ENCODE peak calls at places on chromosomes 2 and 18, in ten cellular contexts. W, S, A, X, K, J, Q, E, N and R are unnamed samples.

GRCh38 chr2:62293490-62294212 is 97.7 kb downstream of the B3GNT2 start:
- DNase-seq in W (peak), S (peak), A (peak), X (peak), K (no peak), J (no peak), Q (peak), E (peak), N (peak), R (no peak)

GRCh38 chr18:48027401-48027931 is 97.0 kb upstream of the SMAD2 start:
- DNase-seq in W (no peak), S (no peak), A (no peak), X (no peak), K (no peak), J (no peak), Q (no peak), E (peak), N (peak), R (no peak)

GRCh38 chr2:170022692-170023091 is 155.3 kb upstream of the MYO3B start:
- DNase-seq in W (no peak), S (peak), A (no peak), X (no peak), K (peak), J (peak), Q (no peak), E (no peak), N (no peak), R (no peak)

GRCh38 chr18:77249583-77250500 is at the start of gene GALR1:
- DNase-seq in W (no peak), S (no peak), A (no peak), X (peak), K (no peak), J (peak), Q (no peak), E (peak), N (peak), R (no peak)

GRCh38 chr2:95077521-95077807 is 44.1 kb downstream of the MRPS5 start:
- DNase-seq in W (no peak), S (no peak), A (no peak), X (no peak), K (no peak), J (no peak), Q (no peak), E (no peak), N (no peak), R (no peak)

GRCh38 chr2:84631047-84631446 is 114.7 kb downstream of the DNAH6 start:
- DNase-seq in W (no peak), S (peak), A (no peak), X (no peak), K (no peak), J (peak), Q (peak), E (no peak), N (peak), R (peak)

GRCh38 chr2:158667567-158667966 is 127.5 kb upstream of the DAPL1 start:
- DNase-seq in W (no peak), S (no peak), A (no peak), X (no peak), K (no peak), J (peak), Q (no peak), E (no peak), N (no peak), R (no peak)

GRCh38 chr2:144827404-144827803 is 307.5 kb upstream of the ZEB2 start:
- DNase-seq in W (no peak), S (no peak), A (no peak), X (no peak), K (no peak), J (no peak), Q (no peak), E (no peak), N (no peak), R (no peak)

GRCh38 chr2:201158111-201158929 is 24.6 kb upstream of the CASP10 start:
- DNase-seq in W (peak), S (peak), A (peak), X (peak), K (peak), J (peak), Q (peak), E (peak), N (peak), R (peak)

GRCh38 chr2:165902929-165903328 is 50.6 kb downstream of the TTC21B start:
- DNase-seq in W (no peak), S (peak), A (no peak), X (no peak), K (no peak), J (peak), Q (no peak), E (no peak), N (no peak), R (no peak)

GRCh38 chr2:231780123-231780908 is 766 bp downstream of the PDE6D start:
- DNase-seq in W (peak), S (peak), A (no peak), X (peak), K (no peak), J (peak), Q (peak), E (peak), N (peak), R (peak)

GRCh38 chr2:53755022-53755630 is 12.5 kb upstream of the CHAC2 start:
- DNase-seq in W (no peak), S (peak), A (peak), X (no peak), K (no peak), J (peak), Q (no peak), E (no peak), N (no peak), R (no peak)

GRCh38 chr2:9708683-9709538 is 78.1 kb upstream of the YWHAQ start:
- DNase-seq in W (peak), S (peak), A (no peak), X (no peak), K (no peak), J (no peak), Q (no peak), E (no peak), N (no peak), R (peak)

GRCh38 chr2:192604295-192604694 is 409.6 kb upstream of the TMEFF2 start:
- DNase-seq in W (no peak), S (no peak), A (no peak), X (no peak), K (no peak), J (no peak), Q (no peak), E (peak), N (no peak), R (no peak)

GRCh38 chr2:148832626-148833025 is 42.4 kb upstream of the KIF5C start:
- DNase-seq in W (no peak), S (no peak), A (no peak), X (no peak), K (no peak), J (no peak), Q (no peak), E (no peak), N (no peak), R (no peak)

GRCh38 chr2:222903234-222904220 is 42.7 kb downstream of the ACSL3 start:
- DNase-seq in W (peak), S (peak), A (no peak), X (peak), K (no peak), J (peak), Q (peak), E (no peak), N (peak), R (peak)

GRCh38 chr2:232829988-232830387 is 40.1 kb upstream of the SNORC start:
- DNase-seq in W (no peak), S (no peak), A (no peak), X (no peak), K (no peak), J (no peak), Q (no peak), E (no peak), N (no peak), R (no peak)

GRCh38 chr2:14557111-14557510 is 75.4 kb upstream of the LRATD1 start:
- DNase-seq in W (no peak), S (no peak), A (no peak), X (no peak), K (no peak), J (no peak), Q (no peak), E (no peak), N (no peak), R (no peak)

GRCh38 chr2:236256601-236257000 is 7.6 kb downstream of the ASB18 start:
- DNase-seq in W (no peak), S (no peak), A (no peak), X (no peak), K (no peak), J (no peak), Q (no peak), E (no peak), N (no peak), R (no peak)

GRCh38 chr2:48398285-48399135 is 131.4 kb upstream of the STON1 start:
- DNase-seq in W (no peak), S (no peak), A (no peak), X (no peak), K (no peak), J (no peak), Q (no peak), E (no peak), N (no peak), R (no peak)

GRCh38 chr2:38323623-38324022 is 53.5 kb downstream of the ATL2 start:
- DNase-seq in W (no peak), S (no peak), A (no peak), X (no peak), K (no peak), J (no peak), Q (no peak), E (no peak), N (no peak), R (no peak)

GRCh38 chr2:218019411-218020060 is 16.7 kb upstream of the TNS1 start:
- DNase-seq in W (no peak), S (no peak), A (peak), X (peak), K (no peak), J (no peak), Q (no peak), E (no peak), N (no peak), R (no peak)

GRCh38 chr2:96527052-96527964 is 9.2 kb upstream of the ARID5A start:
- DNase-seq in W (no peak), S (peak), A (no peak), X (peak), K (no peak), J (peak), Q (no peak), E (peak), N (peak), R (peak)

GRCh38 chr18:78625446-78625845 is 354.2 kb upstream of the SALL3 start:
- DNase-seq in W (no peak), S (no peak), A (no peak), X (no peak), K (no peak), J (no peak), Q (no peak), E (no peak), N (no peak), R (no peak)

GRCh38 chr2:28413896-28414290 is 21.2 kb downstream of the FOSL2 start:
- DNase-seq in W (no peak), S (no peak), A (no peak), X (no peak), K (no peak), J (no peak), Q (no peak), E (no peak), N (no peak), R (no peak)

GRCh38 chr2:98772531-98772930 is 41.6 kb upstream of the MGAT4A start:
- DNase-seq in W (no peak), S (no peak), A (no peak), X (no peak), K (no peak), J (no peak), Q (no peak), E (no peak), N (no peak), R (no peak)

GRCh38 chr18:3966985-3967856 is 487.9 kb downstream of the DLGAP1 start:
- DNase-seq in W (no peak), S (peak), A (peak), X (no peak), K (no peak), J (peak), Q (peak), E (peak), N (no peak), R (no peak)

GRCh38 chr2:42063383-42064171 is 15.8 kb downstream of the PKDCC start:
- DNase-seq in W (peak), S (peak), A (no peak), X (no peak), K (no peak), J (peak), Q (no peak), E (no peak), N (no peak), R (no peak)

GRCh38 chr18:65924878-65925277 is 174.1 kb downstream of the CDH7 start:
- DNase-seq in W (no peak), S (no peak), A (no peak), X (no peak), K (no peak), J (no peak), Q (no peak), E (no peak), N (no peak), R (no peak)

GRCh38 chr2:88764141-88764849 is 72.8 kb downstream of the RPIA start:
- DNase-seq in W (no peak), S (no peak), A (no peak), X (no peak), K (no peak), J (no peak), Q (no peak), E (no peak), N (no peak), R (no peak)

GRCh38 chr2:232013701-232014353 is 52.3 kb downstream of the DIS3L2 start:
- DNase-seq in W (no peak), S (peak), A (no peak), X (no peak), K (peak), J (peak), Q (no peak), E (no peak), N (no peak), R (no peak)

GRCh38 chr2:178271629-178272333 is 77.5 kb downstream of the OSBPL6 start:
- DNase-seq in W (no peak), S (peak), A (peak), X (no peak), K (no peak), J (peak), Q (no peak), E (no peak), N (no peak), R (no peak)

GRCh38 chr2:232966122-232966521 is 46.9 kb downstream of the NGEF start:
- DNase-seq in W (no peak), S (no peak), A (no peak), X (no peak), K (no peak), J (no peak), Q (no peak), E (no peak), N (no peak), R (no peak)

GRCh38 chr2:9008951-9009664 is 5.6 kb upstream of the MBOAT2 start:
- DNase-seq in W (no peak), S (no peak), A (no peak), X (no peak), K (no peak), J (peak), Q (no peak), E (no peak), N (no peak), R (no peak)

GRCh38 chr2:155525194-155525593 is 807.3 kb downstream of the NR4A2 start:
- DNase-seq in W (no peak), S (no peak), A (no peak), X (no peak), K (no peak), J (no peak), Q (no peak), E (no peak), N (no peak), R (no peak)
- TF ChIP-seq CTCF in W (no peak), S (no peak), A (no peak), X (no peak), K (no peak), J (no peak), Q (no peak), E (no peak), N (no peak), R (no peak)

GRCh38 chr18:58780045-58780444 is 84.6 kb upstream of the ZNF532 start:
- DNase-seq in W (no peak), S (no peak), A (no peak), X (no peak), K (no peak), J (no peak), Q (no peak), E (no peak), N (no peak), R (no peak)
- TF ChIP-seq CTCF in W (no peak), S (no peak), A (no peak), X (no peak), K (no peak), J (no peak), Q (no peak), E (no peak), N (no peak), R (no peak)

GRCh38 chr18:63318882-63319382 is 637 bp downstream of the BCL2 start:
- DNase-seq in W (no peak), S (peak), A (no peak), X (no peak), K (no peak), J (no peak), Q (no peak), E (no peak), N (no peak), R (no peak)

GRCh38 chr18:63319383-63320040 is at the start of gene BCL2:
- DNase-seq in W (no peak), S (peak), A (peak), X (peak), K (no peak), J (peak), Q (no peak), E (peak), N (peak), R (no peak)

GRCh38 chr18:63316612-63317555 is 2.7 kb downstream of the BCL2 start:
- DNase-seq in W (no peak), S (no peak), A (no peak), X (no peak), K (no peak), J (no peak), Q (no peak), E (no peak), N (no peak), R (no peak)

GRCh38 chr18:63317556-63317946 is 2.0 kb downstream of the BCL2 start:
- DNase-seq in W (no peak), S (no peak), A (no peak), X (no peak), K (no peak), J (no peak), Q (no peak), E (no peak), N (no peak), R (no peak)

GRCh38 chr18:63317982-63318881 is 1.3 kb downstream of the BCL2 start:
- DNase-seq in W (peak), S (no peak), A (peak), X (peak), K (no peak), J (peak), Q (peak), E (peak), N (peak), R (peak)
- TF ChIP-seq CTCF in W (no peak), S (peak), A (peak), X (peak), K (peak), J (peak), Q (peak), E (peak), N (peak), R (peak)

GRCh38 chr2:239396881-239397681 is 3.7 kb downstream of the HDAC4 start:
- DNase-seq in W (no peak), S (no peak), A (no peak), X (no peak), K (no peak), J (peak), Q (no peak), E (no peak), N (no peak), R (no peak)
- TF ChIP-seq CTCF in W (no peak), S (no peak), A (peak), X (no peak), K (no peak), J (no peak), Q (no peak), E (no peak), N (no peak), R (peak)

GRCh38 chr2:199488772-199489400 is 31.1 kb upstream of the SATB2 start:
- DNase-seq in W (no peak), S (peak), A (no peak), X (peak), K (no peak), J (peak), Q (peak), E (peak), N (peak), R (peak)

GRCh38 chr2:199480966-199481365 is 23.2 kb upstream of the SATB2 start:
- DNase-seq in W (no peak), S (no peak), A (no peak), X (no peak), K (no peak), J (no peak), Q (no peak), E (no peak), N (no peak), R (no peak)

GRCh38 chr2:199485732-199486335 is 28.1 kb upstream of the SATB2 start:
- DNase-seq in W (peak), S (peak), A (no peak), X (peak), K (no peak), J (peak), Q (peak), E (peak), N (peak), R (no peak)

GRCh38 chr2:199490049-199490448 is 32.3 kb upstream of the SATB2 start:
- DNase-seq in W (no peak), S (no peak), A (no peak), X (no peak), K (no peak), J (no peak), Q (no peak), E (no peak), N (no peak), R (no peak)

DNA sequence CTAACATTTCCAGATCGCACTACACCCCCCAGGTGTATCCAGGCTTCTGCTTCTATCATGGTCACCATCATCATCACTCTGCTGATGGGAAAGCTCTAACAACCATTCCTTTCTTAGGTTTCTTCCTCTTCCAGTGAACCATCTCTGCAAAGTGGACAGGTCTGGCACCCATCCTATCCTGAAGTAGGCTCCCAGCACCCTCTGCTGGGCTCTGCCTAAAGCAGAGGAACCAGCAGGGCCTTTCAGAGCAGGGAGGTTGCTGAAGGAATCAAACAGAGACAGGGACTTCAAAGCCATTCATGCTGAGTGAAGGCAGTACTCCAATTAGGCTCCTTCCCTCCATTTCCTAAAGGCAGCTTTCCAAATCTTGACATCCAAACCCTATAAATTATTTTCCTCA is 27.2 kb upstream of the SATB2 start:
- DNase-seq in W (no peak), S (no peak), A (no peak), X (peak), K (no peak), J (peak), Q (peak), E (peak), N (no peak), R (no peak)
- TF ChIP-seq CTCF in W (no peak), S (peak), A (no peak), X (no peak), K (peak), J (peak), Q (no peak), E (no peak), N (no peak), R (no peak)